ENCODE peak calls at places on chromosomes 5 and 9, in five cellular contexts. One of them, this sample, is unnamed.
A peak's percentile ranks its signal among the peaks of the same experiment; 100 is the strongest.

GRCh38 chr9:136977223-136978072 is at the start of gene PTGDS:
- DNase-seq in iris pigment epithelial cell: peak; percentile 32
- DNase-seq in HCEC 1CT: no peak
- DNase-seq in A549: no peak
- DNase-seq in HS-5: no peak
- DNase-seq in this sample: peak; percentile 84

GRCh38 chr9:134484479-134484878 is 157.1 kb upstream of the COL5A1 start:
- DNase-seq in HCEC 1CT: no peak
- DNase-seq in HS-5: no peak
- DNase-seq in iris pigment epithelial cell: no peak
- DNase-seq in A549: no peak
- DNase-seq in this sample: no peak

GRCh38 chr5:173301695-173302545 is 26.3 kb downstream of the STC2 start:
- DNase-seq in A549: no peak
- DNase-seq in HCEC 1CT: no peak
- DNase-seq in iris pigment epithelial cell: no peak
- DNase-seq in HS-5: no peak
- DNase-seq in this sample: no peak

GRCh38 chr9:126417007-126417406 is 90.4 kb downstream of the MVB12B start:
- DNase-seq in iris pigment epithelial cell: no peak
- DNase-seq in A549: no peak
- DNase-seq in HCEC 1CT: no peak
- DNase-seq in HS-5: no peak
- DNase-seq in this sample: no peak

GRCh38 chr5:57176350-57176857 is 2.5 kb downstream of the GPBP1 start:
- DNase-seq in HCEC 1CT: peak; percentile 76
- DNase-seq in iris pigment epithelial cell: peak; percentile 86
- DNase-seq in HS-5: peak; percentile 26
- DNase-seq in A549: no peak
- DNase-seq in this sample: no peak

GRCh38 chr9:38622083-38622674 is 1.8 kb upstream of the ANKRD18A start:
- DNase-seq in HS-5: no peak
- DNase-seq in iris pigment epithelial cell: no peak
- DNase-seq in A549: peak; percentile 81
- DNase-seq in HCEC 1CT: no peak
- DNase-seq in this sample: peak; percentile 33

GRCh38 chr5:172133359-172134029 is 54.5 kb downstream of the STK10 start:
- DNase-seq in HCEC 1CT: peak; percentile 95
- DNase-seq in A549: no peak
- DNase-seq in HS-5: peak; percentile 93
- DNase-seq in iris pigment epithelial cell: peak; percentile 97
- DNase-seq in this sample: no peak

GRCh38 chr5:120405291-120405864 is 58.7 kb upstream of the PRR16 start:
- DNase-seq in HS-5: peak; percentile 64
- DNase-seq in iris pigment epithelial cell: peak; percentile 91
- DNase-seq in A549: no peak
- DNase-seq in HCEC 1CT: peak; percentile 98
- DNase-seq in this sample: no peak

GRCh38 chr5:81803812-81804211 is 52.9 kb upstream of the SSBP2 start:
- DNase-seq in A549: no peak
- DNase-seq in HS-5: no peak
- DNase-seq in iris pigment epithelial cell: no peak
- DNase-seq in HCEC 1CT: no peak
- DNase-seq in this sample: no peak

GRCh38 chr9:109766351-109766750 is 13.6 kb upstream of the PALM2AKAP2 start:
- DNase-seq in HS-5: peak; percentile 70
- DNase-seq in A549: peak; percentile 20
- DNase-seq in HCEC 1CT: peak; percentile 88
- DNase-seq in iris pigment epithelial cell: peak; percentile 97
- DNase-seq in this sample: no peak

GRCh38 chr5:109945097-109945678 is 255.5 kb downstream of the MAN2A1 start:
- DNase-seq in iris pigment epithelial cell: no peak
- DNase-seq in HS-5: no peak
- DNase-seq in A549: no peak
- DNase-seq in HCEC 1CT: no peak
- DNase-seq in this sample: no peak

GRCh38 chr5:108361771-108362170 is 20.1 kb downstream of the FBXL17 start:
- DNase-seq in HCEC 1CT: no peak
- DNase-seq in HS-5: no peak
- DNase-seq in iris pigment epithelial cell: peak; percentile 1
- DNase-seq in A549: no peak
- DNase-seq in this sample: no peak

GRCh38 chr5:14226992-14227391 is 83.8 kb downstream of the TRIO start:
- DNase-seq in iris pigment epithelial cell: no peak
- DNase-seq in HCEC 1CT: no peak
- DNase-seq in HS-5: no peak
- DNase-seq in A549: no peak
- DNase-seq in this sample: peak; percentile 45

GRCh38 chr5:116766470-116766947 is 191.9 kb upstream of the SEMA6A start:
- DNase-seq in HS-5: peak; percentile 56
- DNase-seq in iris pigment epithelial cell: peak; percentile 89
- DNase-seq in HCEC 1CT: peak; percentile 29
- DNase-seq in A549: peak; percentile 67
- DNase-seq in this sample: no peak

GRCh38 chr5:147223951-147224791 is 10.7 kb upstream of the STK32A start:
- DNase-seq in HCEC 1CT: peak; percentile 40
- DNase-seq in HS-5: no peak
- DNase-seq in iris pigment epithelial cell: peak; percentile 48
- DNase-seq in A549: peak; percentile 38
- DNase-seq in this sample: no peak

GRCh38 chr9:878239-878638 is 36.7 kb downstream of the DMRT1 start:
- DNase-seq in HCEC 1CT: no peak
- DNase-seq in HS-5: no peak
- DNase-seq in A549: no peak
- DNase-seq in iris pigment epithelial cell: no peak
- DNase-seq in this sample: no peak

GRCh38 chr5:138664276-138664943 is 88.8 kb upstream of the CTNNA1 start:
- DNase-seq in HCEC 1CT: peak; percentile 72
- DNase-seq in HS-5: no peak
- DNase-seq in iris pigment epithelial cell: peak; percentile 55
- DNase-seq in A549: no peak
- DNase-seq in this sample: no peak

GRCh38 chr9:136964171-136964689 is 12.2 kb downstream of the LCN12 start:
- DNase-seq in iris pigment epithelial cell: no peak
- DNase-seq in HCEC 1CT: no peak
- DNase-seq in HS-5: no peak
- DNase-seq in A549: no peak
- DNase-seq in this sample: peak; percentile 64

GRCh38 chr5:151870820-151871219 is 53.8 kb downstream of the GLRA1 start:
- DNase-seq in A549: peak; percentile 32
- DNase-seq in HCEC 1CT: peak; percentile 94
- DNase-seq in iris pigment epithelial cell: peak; percentile 87
- DNase-seq in HS-5: peak; percentile 98
- DNase-seq in this sample: no peak

GRCh38 chr5:122263352-122264030 is 48.5 kb upstream of the SNCAIP start:
- DNase-seq in HCEC 1CT: no peak
- DNase-seq in iris pigment epithelial cell: peak; percentile 71
- DNase-seq in A549: no peak
- DNase-seq in HS-5: peak; percentile 36
- DNase-seq in this sample: no peak

GRCh38 chr9:70642421-70642820 is 228.0 kb upstream of the KLF9 start:
- DNase-seq in iris pigment epithelial cell: no peak
- DNase-seq in HS-5: no peak
- DNase-seq in HCEC 1CT: no peak
- DNase-seq in A549: no peak
- DNase-seq in this sample: no peak

GRCh38 chr5:177089146-177089545 is 2.4 kb downstream of the FGFR4 start:
- DNase-seq in HS-5: no peak
- DNase-seq in A549: no peak
- DNase-seq in iris pigment epithelial cell: no peak
- DNase-seq in HCEC 1CT: no peak
- DNase-seq in this sample: no peak

GRCh38 chr9:95266649-95267048 is 50.9 kb downstream of the FANCC start:
- DNase-seq in HS-5: no peak
- DNase-seq in iris pigment epithelial cell: no peak
- DNase-seq in HCEC 1CT: no peak
- DNase-seq in A549: no peak
- DNase-seq in this sample: no peak

GRCh38 chr9:25677301-25678146 is 720 bp downstream of the TUSC1 start:
- DNase-seq in A549: peak; percentile 81
- DNase-seq in iris pigment epithelial cell: peak; percentile 69
- DNase-seq in HCEC 1CT: no peak
- DNase-seq in HS-5: peak; percentile 46
- DNase-seq in this sample: peak; percentile 92

GRCh38 chr9:88937248-88937647 is 54.0 kb upstream of the S1PR3 start:
- DNase-seq in A549: no peak
- DNase-seq in HCEC 1CT: no peak
- DNase-seq in HS-5: no peak
- DNase-seq in iris pigment epithelial cell: no peak
- DNase-seq in this sample: no peak

GRCh38 chr9:69279084-69279729 is 45.8 kb upstream of the ENTREP1 start:
- DNase-seq in HS-5: no peak
- DNase-seq in HCEC 1CT: no peak
- DNase-seq in iris pigment epithelial cell: no peak
- DNase-seq in A549: no peak
- DNase-seq in this sample: no peak

GRCh38 chr9:135512904-135513303 is 8.3 kb upstream of the LCN1 start:
- DNase-seq in HCEC 1CT: no peak
- DNase-seq in iris pigment epithelial cell: no peak
- DNase-seq in A549: no peak
- DNase-seq in HS-5: no peak
- DNase-seq in this sample: peak; percentile 18

GRCh38 chr9:73137286-73137899 is 14.3 kb upstream of the ANXA1 start:
- DNase-seq in HCEC 1CT: no peak
- DNase-seq in HS-5: no peak
- DNase-seq in A549: peak; percentile 88
- DNase-seq in iris pigment epithelial cell: peak; percentile 66
- DNase-seq in this sample: no peak

GRCh38 chr5:375921-376871 is 54.7 kb downstream of the AHRR start:
- DNase-seq in A549: no peak
- DNase-seq in HCEC 1CT: no peak
- DNase-seq in iris pigment epithelial cell: no peak
- DNase-seq in HS-5: no peak
- DNase-seq in this sample: peak; percentile 78

GRCh38 chr5:134131165-134131564 is 16.7 kb downstream of the TCF7 start:
- DNase-seq in iris pigment epithelial cell: no peak
- DNase-seq in A549: no peak
- DNase-seq in HS-5: no peak
- DNase-seq in HCEC 1CT: no peak
- DNase-seq in this sample: no peak

GRCh38 chr9:98686961-98687855 is 21.5 kb downstream of the GABBR2 start:
- DNase-seq in HS-5: no peak
- DNase-seq in A549: no peak
- DNase-seq in iris pigment epithelial cell: no peak
- DNase-seq in HCEC 1CT: no peak
- DNase-seq in this sample: no peak

GRCh38 chr5:72269411-72269780 is 50.6 kb downstream of the MRPS27 start:
- DNase-seq in A549: no peak
- DNase-seq in HCEC 1CT: no peak
- DNase-seq in HS-5: no peak
- DNase-seq in iris pigment epithelial cell: no peak
- DNase-seq in this sample: no peak

This sample was measured in upper lobe of left lung.